ENCODE peak calls at places on chromosomes 5 and 9, in ten cellular contexts. E is HTR-8/SVneo, R is RPMI7951, S is SK-N-DZ, M is fibroblast of mammary gland, P is cardiac muscle cell, G is RWPE1, U is T47D, X is NCI-H446 treated with DMSO at 0.1 percent for 48 hours, W is amniotic stem cell. A is an unnamed sample.

GRCh38 chr5:138469540-138470321 is 4.5 kb downstream of the EGR1 start:
- DNase-seq in E (no peak), R (no peak), S (peak), M (peak), P (no peak), G (peak), U (no peak), X (no peak), W (peak), A (no peak)

GRCh38 chr9:130539473-130540223 is 39.7 kb upstream of the FUBP3 start:
- DNase-seq in E (peak), R (peak), S (no peak), M (peak), P (no peak), G (peak), U (no peak), X (peak), W (peak), A (no peak)

GRCh38 chr5:108421713-108422112 is 39.8 kb upstream of the FBXL17 start:
- DNase-seq in E (no peak), R (peak), S (no peak), M (peak), P (no peak), G (no peak), U (no peak), X (no peak), W (no peak), A (no peak)

GRCh38 chr9:114308361-114308950 is 14.4 kb upstream of the ORM1 start:
- DNase-seq in E (no peak), R (no peak), S (no peak), M (no peak), P (no peak), G (no peak), U (no peak), X (no peak), W (no peak), A (no peak)

GRCh38 chr5:19322716-19323485 is 665.1 kb downstream of the CDH18 start:
- DNase-seq in E (peak), R (peak), S (no peak), M (no peak), P (no peak), G (peak), U (no peak), X (peak), W (no peak), A (no peak)

GRCh38 chr9:2809692-2810423 is 34.0 kb downstream of the PUM3 start:
- DNase-seq in E (peak), R (peak), S (no peak), M (peak), P (peak), G (no peak), U (no peak), X (peak), W (peak), A (no peak)

GRCh38 chr5:148342371-148343048 is 7.2 kb downstream of the SPINK9 start:
- DNase-seq in E (no peak), R (no peak), S (no peak), M (no peak), P (no peak), G (no peak), U (no peak), X (no peak), W (no peak), A (no peak)

GRCh38 chr5:134003957-134004625 is 684 bp downstream of the VDAC1 start:
- DNase-seq in E (no peak), R (peak), S (no peak), M (peak), P (peak), G (peak), U (no peak), X (no peak), W (no peak), A (peak)